ENCODE peak calls at places on chromosomes 5 and 9, in eight cellular contexts. One of them, this sample, is unnamed. For H3K9me3, the result is how much of the 10 kb centered on the place peaks cover.

GRCh38 chr9:91298304-91298703 is 63.4 kb downstream of the AUH start:
- DNase-seq in left lung: no peak
- DNase-seq in IMR-90: peak
- DNase-seq in lung: no peak
- DNase-seq in effector memory CD4-positive, alpha-beta T cell: no peak
- DNase-seq in breast epithelium: no peak
- DNase-seq in HCT116: no peak
- DNase-seq in psoas muscle: no peak
- DNase-seq in this sample: no peak

GRCh38 chr9:111516061-111516465 is 8.9 kb upstream of the ZNF483 start:
- DNase-seq in IMR-90: peak
- DNase-seq in effector memory CD4-positive, alpha-beta T cell: no peak
- DNase-seq in HCT116: no peak
- DNase-seq in psoas muscle: no peak
- DNase-seq in left lung: no peak
- DNase-seq in lung: no peak
- DNase-seq in breast epithelium: no peak
- DNase-seq in this sample: no peak

GRCh38 chr9:18905033-18905882 is 127.8 kb downstream of the SAXO1 start:
- DNase-seq in HCT116: no peak
- DNase-seq in left lung: no peak
- DNase-seq in breast epithelium: no peak
- DNase-seq in effector memory CD4-positive, alpha-beta T cell: no peak
- DNase-seq in lung: no peak
- DNase-seq in IMR-90: peak
- DNase-seq in psoas muscle: no peak
- DNase-seq in this sample: no peak

GRCh38 chr5:68475476-68475875 is 259.9 kb downstream of the PIK3R1 start:
- DNase-seq in effector memory CD4-positive, alpha-beta T cell: no peak
- DNase-seq in left lung: no peak
- DNase-seq in IMR-90: no peak
- DNase-seq in lung: no peak
- DNase-seq in psoas muscle: no peak
- DNase-seq in breast epithelium: no peak
- DNase-seq in HCT116: no peak
- DNase-seq in this sample: no peak

GRCh38 chr9:73743826-73744225 is 592.2 kb downstream of the ANXA1 start:
- DNase-seq in lung: no peak
- DNase-seq in psoas muscle: no peak
- DNase-seq in IMR-90: no peak
- DNase-seq in breast epithelium: no peak
- DNase-seq in left lung: no peak
- DNase-seq in HCT116: no peak
- DNase-seq in effector memory CD4-positive, alpha-beta T cell: no peak
- DNase-seq in this sample: no peak

GRCh38 chr5:33933723-33934544 is 2.3 kb upstream of the RXFP3 start:
- DNase-seq in left lung: no peak
- DNase-seq in lung: no peak
- DNase-seq in HCT116: no peak
- DNase-seq in psoas muscle: no peak
- DNase-seq in effector memory CD4-positive, alpha-beta T cell: no peak
- DNase-seq in IMR-90: peak
- DNase-seq in breast epithelium: no peak
- DNase-seq in this sample: no peak

GRCh38 chr5:41649659-41650058 is 139.3 kb upstream of the PLCXD3 start:
- DNase-seq in lung: no peak
- DNase-seq in breast epithelium: no peak
- DNase-seq in IMR-90: peak
- DNase-seq in HCT116: no peak
- DNase-seq in effector memory CD4-positive, alpha-beta T cell: no peak
- DNase-seq in psoas muscle: no peak
- DNase-seq in left lung: no peak
- DNase-seq in this sample: no peak

GRCh38 chr5:15500326-15500958 is 462 bp downstream of the FBXL7 start:
- DNase-seq in left lung: peak
- DNase-seq in HCT116: no peak
- DNase-seq in psoas muscle: peak
- DNase-seq in breast epithelium: no peak
- DNase-seq in lung: peak
- DNase-seq in IMR-90: peak
- DNase-seq in effector memory CD4-positive, alpha-beta T cell: no peak
- DNase-seq in this sample: no peak

GRCh38 chr9:98049668-98050067 is 6.9 kb upstream of the NANS start:
- DNase-seq in left lung: no peak
- DNase-seq in effector memory CD4-positive, alpha-beta T cell: no peak
- DNase-seq in IMR-90: no peak
- DNase-seq in psoas muscle: no peak
- DNase-seq in breast epithelium: no peak
- DNase-seq in HCT116: no peak
- DNase-seq in lung: no peak
- DNase-seq in this sample: no peak

GRCh38 chr9:84604223-84604622 is 65.3 kb upstream of the NTRK2 start:
- DNase-seq in effector memory CD4-positive, alpha-beta T cell: no peak
- DNase-seq in HCT116: no peak
- DNase-seq in lung: no peak
- DNase-seq in psoas muscle: no peak
- DNase-seq in left lung: no peak
- DNase-seq in IMR-90: no peak
- DNase-seq in breast epithelium: no peak
- DNase-seq in this sample: no peak

GRCh38 chr5:161263186-161263585 is 283.3 kb downstream of the GABRB2 start:
- DNase-seq in left lung: no peak
- DNase-seq in lung: no peak
- DNase-seq in HCT116: no peak
- DNase-seq in effector memory CD4-positive, alpha-beta T cell: no peak
- DNase-seq in IMR-90: no peak
- DNase-seq in breast epithelium: no peak
- DNase-seq in psoas muscle: no peak
- DNase-seq in this sample: no peak

GRCh38 chr5:62296998-62297397 is 9.0 kb upstream of the KIF2A start:
- DNase-seq in breast epithelium: no peak
- DNase-seq in effector memory CD4-positive, alpha-beta T cell: no peak
- DNase-seq in lung: no peak
- DNase-seq in psoas muscle: no peak
- DNase-seq in left lung: no peak
- DNase-seq in IMR-90: no peak
- DNase-seq in HCT116: no peak
- DNase-seq in this sample: no peak

GRCh38 chr9:108671794-108672193 is 184.0 kb downstream of the ACTL7B start:
- DNase-seq in effector memory CD4-positive, alpha-beta T cell: no peak
- DNase-seq in breast epithelium: no peak
- DNase-seq in left lung: no peak
- DNase-seq in HCT116: no peak
- DNase-seq in IMR-90: peak
- DNase-seq in psoas muscle: no peak
- DNase-seq in lung: no peak
- DNase-seq in this sample: no peak

GRCh38 chr5:154997746-154998145 is 15.8 kb upstream of the KIF4B start:
- DNase-seq in lung: no peak
- DNase-seq in HCT116: no peak
- DNase-seq in left lung: no peak
- DNase-seq in breast epithelium: no peak
- DNase-seq in effector memory CD4-positive, alpha-beta T cell: no peak
- DNase-seq in IMR-90: peak
- DNase-seq in psoas muscle: no peak
- DNase-seq in this sample: no peak

GRCh38 chr5:59749782-59750520 is 143.6 kb downstream of the PDE4D start:
- DNase-seq in left lung: no peak
- DNase-seq in psoas muscle: no peak
- DNase-seq in IMR-90: no peak
- DNase-seq in lung: no peak
- DNase-seq in effector memory CD4-positive, alpha-beta T cell: no peak
- DNase-seq in breast epithelium: no peak
- DNase-seq in HCT116: no peak
- DNase-seq in this sample: no peak

GRCh38 chr9:119533509-119533908 is 164.3 kb upstream of the BRINP1 start:
- DNase-seq in breast epithelium: no peak
- DNase-seq in left lung: no peak
- DNase-seq in lung: no peak
- DNase-seq in effector memory CD4-positive, alpha-beta T cell: no peak
- DNase-seq in HCT116: no peak
- DNase-seq in psoas muscle: no peak
- DNase-seq in IMR-90: no peak
- DNase-seq in this sample: no peak

GRCh38 chr5:35777358-35778087 is 79.2 kb upstream of the IL7R start:
- DNase-seq in breast epithelium: peak
- DNase-seq in left lung: no peak
- DNase-seq in IMR-90: peak
- DNase-seq in HCT116: peak
- DNase-seq in psoas muscle: peak
- DNase-seq in lung: peak
- DNase-seq in effector memory CD4-positive, alpha-beta T cell: peak
- DNase-seq in this sample: peak

GRCh38 chr5:66442951-66443445 is 153.2 kb upstream of the MAST4 start:
- DNase-seq in effector memory CD4-positive, alpha-beta T cell: no peak
- DNase-seq in lung: peak
- DNase-seq in HCT116: no peak
- DNase-seq in breast epithelium: no peak
- DNase-seq in left lung: no peak
- DNase-seq in psoas muscle: no peak
- DNase-seq in IMR-90: no peak
- DNase-seq in this sample: no peak

GRCh38 chr5:109053995-109054417 is 306.3 kb downstream of the FER start:
- DNase-seq in breast epithelium: no peak
- DNase-seq in lung: no peak
- DNase-seq in psoas muscle: no peak
- DNase-seq in HCT116: no peak
- DNase-seq in IMR-90: peak
- DNase-seq in effector memory CD4-positive, alpha-beta T cell: no peak
- DNase-seq in left lung: no peak
- DNase-seq in this sample: no peak

GRCh38 chr9:108869092-108869725 is 7.1 kb downstream of the ACTL7A start:
- DNase-seq in breast epithelium: no peak
- DNase-seq in left lung: no peak
- DNase-seq in lung: no peak
- DNase-seq in effector memory CD4-positive, alpha-beta T cell: no peak
- DNase-seq in HCT116: peak
- DNase-seq in psoas muscle: no peak
- DNase-seq in IMR-90: peak
- DNase-seq in this sample: no peak

GRCh38 chr5:122415481-122416120 is 103.6 kb downstream of the SNCAIP start:
- DNase-seq in breast epithelium: no peak
- DNase-seq in IMR-90: peak
- DNase-seq in HCT116: peak
- DNase-seq in left lung: no peak
- DNase-seq in lung: peak
- DNase-seq in psoas muscle: peak
- DNase-seq in effector memory CD4-positive, alpha-beta T cell: no peak
- DNase-seq in this sample: no peak

GRCh38 chr5:149471406-149472183 is 79.6 kb downstream of the CSNK1A1 start:
- DNase-seq in HCT116: no peak
- DNase-seq in left lung: no peak
- DNase-seq in IMR-90: peak
- DNase-seq in breast epithelium: peak
- DNase-seq in lung: no peak
- DNase-seq in effector memory CD4-positive, alpha-beta T cell: no peak
- DNase-seq in psoas muscle: no peak
- DNase-seq in this sample: no peak

GRCh38 chr5:28574616-28575015 is 1536.2 kb upstream of the CDH9 start:
- DNase-seq in psoas muscle: no peak
- DNase-seq in HCT116: no peak
- DNase-seq in breast epithelium: no peak
- DNase-seq in left lung: no peak
- DNase-seq in effector memory CD4-positive, alpha-beta T cell: no peak
- DNase-seq in lung: no peak
- DNase-seq in IMR-90: no peak
- DNase-seq in this sample: no peak

GRCh38 chr5:1007681-1008450 is 736 bp upstream of the NKD2 start:
- DNase-seq in HCT116: no peak
- DNase-seq in breast epithelium: peak
- DNase-seq in lung: no peak
- DNase-seq in effector memory CD4-positive, alpha-beta T cell: no peak
- DNase-seq in left lung: peak
- DNase-seq in IMR-90: no peak
- DNase-seq in psoas muscle: no peak
- DNase-seq in this sample: no peak

GRCh38 chr9:114789006-114789405 is 16.8 kb downstream of the TNFSF15 start:
- DNase-seq in lung: no peak
- DNase-seq in effector memory CD4-positive, alpha-beta T cell: no peak
- DNase-seq in psoas muscle: no peak
- DNase-seq in HCT116: no peak
- DNase-seq in left lung: no peak
- DNase-seq in breast epithelium: no peak
- DNase-seq in IMR-90: no peak
- DNase-seq in this sample: no peak

GRCh38 chr5:141236516-141237313 is 8.5 kb upstream of the PCDHB15 start:
- DNase-seq in lung: no peak
- DNase-seq in psoas muscle: no peak
- DNase-seq in effector memory CD4-positive, alpha-beta T cell: no peak
- DNase-seq in breast epithelium: no peak
- DNase-seq in HCT116: no peak
- DNase-seq in IMR-90: no peak
- DNase-seq in left lung: no peak
- DNase-seq in this sample: no peak
- H3K9me3 ChIP-seq in lung: under half
- H3K9me3 ChIP-seq in psoas muscle: under half
- H3K9me3 ChIP-seq in effector memory CD4-positive, alpha-beta T cell: under half
- H3K9me3 ChIP-seq in breast epithelium: half or more
- H3K9me3 ChIP-seq in HCT116: under half
- H3K9me3 ChIP-seq in IMR-90: under half
- H3K9me3 ChIP-seq in left lung: half or more
- H3K9me3 ChIP-seq in this sample: under half

GRCh38 chr9:125847735-125848134 is 100.6 kb downstream of the PBX3 start:
- DNase-seq in breast epithelium: no peak
- DNase-seq in lung: no peak
- DNase-seq in HCT116: no peak
- DNase-seq in psoas muscle: no peak
- DNase-seq in effector memory CD4-positive, alpha-beta T cell: no peak
- DNase-seq in left lung: no peak
- DNase-seq in IMR-90: no peak
- DNase-seq in this sample: no peak
- H3K9me3 ChIP-seq in breast epithelium: under half
- H3K9me3 ChIP-seq in lung: under half
- H3K9me3 ChIP-seq in HCT116: under half
- H3K9me3 ChIP-seq in psoas muscle: under half
- H3K9me3 ChIP-seq in effector memory CD4-positive, alpha-beta T cell: under half
- H3K9me3 ChIP-seq in left lung: under half
- H3K9me3 ChIP-seq in IMR-90: under half
- H3K9me3 ChIP-seq in this sample: under half

GRCh38 chr9:131366745-131367401 is 27.0 kb upstream of the PRRC2B start:
- DNase-seq in effector memory CD4-positive, alpha-beta T cell: no peak
- DNase-seq in psoas muscle: no peak
- DNase-seq in breast epithelium: no peak
- DNase-seq in HCT116: no peak
- DNase-seq in lung: no peak
- DNase-seq in IMR-90: peak
- DNase-seq in left lung: peak
- DNase-seq in this sample: no peak
- H3K9me3 ChIP-seq in effector memory CD4-positive, alpha-beta T cell: under half
- H3K9me3 ChIP-seq in psoas muscle: under half
- H3K9me3 ChIP-seq in breast epithelium: under half
- H3K9me3 ChIP-seq in HCT116: under half
- H3K9me3 ChIP-seq in lung: under half
- H3K9me3 ChIP-seq in IMR-90: under half
- H3K9me3 ChIP-seq in left lung: under half
- H3K9me3 ChIP-seq in this sample: under half

GRCh38 chr9:13387668-13388124 is 108.2 kb upstream of the MPDZ start:
- DNase-seq in breast epithelium: no peak
- DNase-seq in left lung: no peak
- DNase-seq in psoas muscle: no peak
- DNase-seq in lung: no peak
- DNase-seq in effector memory CD4-positive, alpha-beta T cell: no peak
- DNase-seq in IMR-90: no peak
- DNase-seq in HCT116: no peak
- DNase-seq in this sample: no peak
- H3K9me3 ChIP-seq in breast epithelium: under half
- H3K9me3 ChIP-seq in left lung: under half
- H3K9me3 ChIP-seq in psoas muscle: under half
- H3K9me3 ChIP-seq in lung: under half
- H3K9me3 ChIP-seq in effector memory CD4-positive, alpha-beta T cell: under half
- H3K9me3 ChIP-seq in IMR-90: under half
- H3K9me3 ChIP-seq in HCT116: under half
- H3K9me3 ChIP-seq in this sample: under half

GRCh38 chr5:102843997-102844396 is 88.9 kb downstream of the PAM start:
- DNase-seq in IMR-90: peak
- DNase-seq in psoas muscle: no peak
- DNase-seq in effector memory CD4-positive, alpha-beta T cell: no peak
- DNase-seq in HCT116: no peak
- DNase-seq in lung: no peak
- DNase-seq in left lung: no peak
- DNase-seq in breast epithelium: no peak
- DNase-seq in this sample: no peak
- H3K9me3 ChIP-seq in IMR-90: under half
- H3K9me3 ChIP-seq in psoas muscle: under half
- H3K9me3 ChIP-seq in effector memory CD4-positive, alpha-beta T cell: under half
- H3K9me3 ChIP-seq in HCT116: under half
- H3K9me3 ChIP-seq in lung: under half
- H3K9me3 ChIP-seq in left lung: under half
- H3K9me3 ChIP-seq in breast epithelium: under half
- H3K9me3 ChIP-seq in this sample: under half

This sample was measured in T-helper 17 cell.